ENCODE peak calls at places on chromosome 13, in five cellular contexts. O is GM23338, T is HepG2, Z is GM12878, S is K562. Q is an unnamed sample.

GRCh38 chr13:55573565-55573964 is 1567.2 kb upstream of the PRR20A start:
- DNase-seq in O (no peak), T (no peak), Z (no peak), S (no peak), Q (no peak)

GRCh38 chr13:20363604-20364003 is 131.5 kb upstream of the GJB6 start:
- DNase-seq in O (no peak), T (no peak), Z (no peak), S (no peak), Q (no peak)

GRCh38 chr13:109802936-109803335 is 16.6 kb upstream of the IRS2 start:
- DNase-seq in O (no peak), T (peak), Z (no peak), S (no peak), Q (no peak)

GRCh38 chr13:95002126-95002525 is 289.8 kb upstream of the SOX21 start:
- DNase-seq in O (peak), T (peak), Z (no peak), S (no peak), Q (no peak)

GRCh38 chr13:77048592-77048991 is 21.6 kb upstream of the FBXL3 start:
- DNase-seq in O (peak), T (no peak), Z (no peak), S (no peak), Q (no peak)

GRCh38 chr13:97977376-97977705 is 23.9 kb downstream of the IPO5 start:
- DNase-seq in O (no peak), T (no peak), Z (no peak), S (no peak), Q (no peak)

GRCh38 chr13:76406243-76406642 is 480.0 kb downstream of the KCTD12 start:
- DNase-seq in O (no peak), T (no peak), Z (no peak), S (no peak), Q (no peak)

GRCh38 chr13:105196052-105196451 is 1339.4 kb downstream of the EFNB2 start:
- DNase-seq in O (peak), T (no peak), Z (no peak), S (no peak), Q (peak)

GRCh38 chr13:43763143-43763759 is 23.5 kb downstream of the ENOX1 start:
- DNase-seq in O (no peak), T (no peak), Z (no peak), S (no peak), Q (no peak)

GRCh38 chr13:24116103-24116502 is 44.4 kb upstream of the SPATA13 start:
- DNase-seq in O (no peak), T (no peak), Z (no peak), S (no peak), Q (no peak)

GRCh38 chr13:33191425-33192221 is 93.9 kb downstream of the STARD13 start:
- DNase-seq in O (no peak), T (no peak), Z (no peak), S (no peak), Q (no peak)

GRCh38 chr13:90171649-90172048 is 1175.8 kb upstream of the MIR17HG start:
- DNase-seq in O (no peak), T (no peak), Z (no peak), S (no peak), Q (no peak)

GRCh38 chr13:75566658-75567057 is 17.1 kb downstream of the UCHL3 start:
- DNase-seq in O (peak), T (peak), Z (no peak), S (no peak), Q (peak)

DNA sequence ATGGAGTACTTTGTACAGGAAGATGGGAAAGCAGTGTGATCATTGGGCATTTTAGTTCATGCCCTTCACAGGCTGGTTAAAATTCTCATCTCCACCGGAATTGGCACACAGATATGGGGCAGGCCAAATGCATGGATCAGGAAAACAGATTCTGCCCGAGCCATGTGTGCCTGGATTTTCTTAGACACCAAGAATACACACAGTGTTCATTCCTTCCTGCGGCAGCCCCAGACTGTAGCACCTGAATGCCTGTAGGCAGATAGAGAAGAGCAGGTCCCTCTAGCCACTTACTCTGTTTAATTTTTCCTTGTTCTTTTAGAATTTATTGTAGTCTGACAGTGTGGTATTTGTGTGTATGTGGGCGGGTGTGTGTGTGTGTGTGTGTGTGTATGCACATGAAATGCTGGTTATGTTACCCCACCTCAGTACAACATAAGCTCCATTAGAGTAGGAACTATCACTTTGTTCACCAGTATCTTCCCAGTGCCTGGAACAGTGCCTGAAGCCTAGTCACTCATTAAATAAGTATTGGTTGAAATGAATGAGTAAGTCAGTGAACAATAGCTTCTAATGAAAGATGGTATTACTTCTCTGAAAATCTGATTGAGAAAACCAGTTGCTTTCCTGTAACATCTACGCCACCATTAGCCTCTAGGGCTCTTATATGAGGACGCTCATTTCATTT is 41.7 kb downstream of the FRY start:
- DNase-seq in O (no peak), T (no peak), Z (no peak), S (no peak), Q (no peak)
- TF ChIP-seq JUNB in O (no peak), T (no peak), Z (no peak), S (no peak), Q (no peak)

GRCh38 chr13:112756967-112757758 is 67.3 kb downstream of the ATP11A start:
- DNase-seq in O (no peak), T (peak), Z (no peak), S (no peak), Q (no peak)
- TF ChIP-seq JUNB in O (no peak), T (no peak), Z (no peak), S (no peak), Q (no peak)

GRCh38 chr13:46495647-46496046 is 57.3 kb upstream of the LRCH1 start:
- DNase-seq in O (no peak), T (no peak), Z (no peak), S (no peak), Q (no peak)
- TF ChIP-seq JUNB in O (no peak), T (no peak), Z (no peak), S (no peak), Q (no peak)

DNA sequence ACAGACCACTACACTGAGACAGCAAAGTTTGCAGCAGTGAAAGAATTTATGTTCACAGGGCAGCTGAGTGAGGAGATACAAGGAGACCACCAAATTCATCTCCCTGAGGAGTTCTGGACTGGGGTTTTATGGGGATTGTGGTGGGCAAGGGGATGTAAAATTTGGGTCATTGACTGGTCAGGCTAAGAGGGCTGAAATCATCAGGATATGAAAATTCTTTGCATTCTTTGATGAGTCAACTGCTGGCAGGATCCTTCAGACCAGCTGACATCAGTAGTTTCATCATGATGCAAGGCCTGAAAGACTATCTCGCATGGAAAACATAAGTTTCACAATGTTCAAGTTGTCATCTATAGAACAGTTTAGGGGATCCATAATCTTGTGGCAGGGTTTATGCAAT is 869.5 kb upstream of the PCDH9 start:
- DNase-seq in O (no peak), T (no peak), Z (no peak), S (no peak), Q (no peak)
- TF ChIP-seq JUNB in O (no peak), T (no peak), Z (no peak), S (no peak), Q (no peak)

DNA sequence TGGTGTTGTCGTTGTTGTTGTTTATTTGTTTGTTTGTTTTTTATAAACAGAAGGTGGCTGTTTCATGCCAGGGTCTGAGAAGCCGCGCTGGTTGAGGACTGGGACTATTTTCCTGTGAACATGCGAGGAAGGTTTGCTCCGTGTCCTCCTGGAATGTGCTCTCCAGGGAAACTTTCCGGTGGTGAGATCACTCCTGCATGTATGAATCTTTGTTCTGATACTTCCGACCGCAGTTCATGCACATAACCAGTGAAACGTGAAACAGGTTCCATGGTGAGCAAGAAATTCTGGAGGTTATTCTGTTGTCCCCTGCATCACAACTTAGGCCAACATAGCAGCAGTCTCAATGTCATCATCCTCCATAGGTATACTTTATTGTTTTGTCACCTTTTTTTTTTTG is 187.6 kb upstream of the ARGLU1 start:
- DNase-seq in O (no peak), T (no peak), Z (no peak), S (no peak), Q (no peak)
- TF ChIP-seq JUNB in O (no peak), T (no peak), Z (no peak), S (no peak), Q (no peak)

GRCh38 chr13:44894001-44894770 is 95.1 kb downstream of the NUFIP1 start:
- DNase-seq in O (no peak), T (no peak), Z (no peak), S (no peak), Q (no peak)
- TF ChIP-seq JUNB in O (no peak), T (no peak), Z (no peak), S (no peak), Q (no peak)